ENCODE peak calls at places on chromosomes 3 and 15, in five cellular contexts. B is H9, O is AG04450, E is aorta, I is body of pancreas. H is an unnamed sample. For H3K9me3, the result is how much of the 10 kb centered on the place peaks cover.

GRCh38 chr3:197430961-197431910 is 124.5 kb downstream of the BDH1 start:
- DNase-seq in B (no peak), O (no peak), E (no peak), I (no peak), H (no peak)

GRCh38 chr3:150114873-150115570 is 144.3 kb upstream of the PFN2 start:
- DNase-seq in B (no peak), O (no peak), E (no peak), I (no peak), H (no peak)

GRCh38 chr3:9130318-9131110 is 118.9 kb downstream of the SRGAP3 start:
- DNase-seq in B (no peak), O (no peak), E (no peak), I (no peak), H (no peak)

GRCh38 chr3:141434255-141434654 is 52.6 kb upstream of the RASA2 start:
- DNase-seq in B (no peak), O (no peak), E (no peak), I (no peak), H (no peak)

GRCh38 chr3:157042226-157042625 is 117.7 kb downstream of the CCNL1 start:
- DNase-seq in B (no peak), O (no peak), E (no peak), I (no peak), H (no peak)

GRCh38 chr15:23438816-23439466 is 8.1 kb downstream of the GOLGA6L2 start:
- DNase-seq in B (no peak), O (no peak), E (no peak), I (no peak), H (no peak)

GRCh38 chr15:43370310-43370974 is 401 bp downstream of the ZSCAN29 start:
- DNase-seq in B (peak), O (no peak), E (no peak), I (no peak), H (no peak)

GRCh38 chr15:66805207-66805975 is 103.4 kb downstream of the SMAD6 start:
- DNase-seq in B (no peak), O (no peak), E (no peak), I (no peak), H (no peak)

GRCh38 chr3:116165190-116165589 is 280.1 kb downstream of the LSAMP start:
- DNase-seq in B (no peak), O (no peak), E (no peak), I (no peak), H (no peak)

GRCh38 chr3:161475905-161476304 is 20.7 kb upstream of the OTOL1 start:
- DNase-seq in B (no peak), O (no peak), E (no peak), I (no peak), H (no peak)

GRCh38 chr3:171376125-171376947 is 83.9 kb downstream of the TNIK start:
- DNase-seq in B (no peak), O (no peak), E (no peak), I (no peak), H (no peak)

GRCh38 chr3:40848411-40848810 is 323.7 kb downstream of the ZNF621 start:
- DNase-seq in B (no peak), O (no peak), E (no peak), I (no peak), H (no peak)

GRCh38 chr3:16060945-16061344 is 113.5 kb upstream of the GALNT15 start:
- DNase-seq in B (no peak), O (peak), E (peak), I (no peak), H (no peak)

GRCh38 chr3:44048196-44048924 is 193.3 kb upstream of the TOPAZ1 start:
- DNase-seq in B (no peak), O (no peak), E (no peak), I (no peak), H (no peak)

GRCh38 chr3:99413504-99413903 is 224.9 kb upstream of the COL8A1 start:
- DNase-seq in B (no peak), O (peak), E (no peak), I (no peak), H (no peak)

GRCh38 chr15:99993262-99993661 is 260.0 kb upstream of the LYSMD4 start:
- DNase-seq in B (no peak), O (no peak), E (no peak), I (no peak), H (peak)

GRCh38 chr3:161372321-161373260 is 1.3 kb upstream of the SPTSSB start:
- DNase-seq in B (peak), O (no peak), E (peak), I (peak), H (peak)

GRCh38 chr15:64507293-64507802 is 47.0 kb downstream of the ZNF609 start:
- DNase-seq in B (no peak), O (peak), E (peak), I (peak), H (peak)

GRCh38 chr3:38600551-38600950 is 48.9 kb downstream of the SCN5A start:
- DNase-seq in B (no peak), O (no peak), E (no peak), I (no peak), H (no peak)

GRCh38 chr3:160400631-160401150 is 1.2 kb downstream of the SMC4 start:
- DNase-seq in B (no peak), O (no peak), E (peak), I (peak), H (peak)

GRCh38 chr15:35986072-35986666 is 440.2 kb upstream of the DPH6 start:
- DNase-seq in B (no peak), O (no peak), E (peak), I (no peak), H (peak)

DNA sequence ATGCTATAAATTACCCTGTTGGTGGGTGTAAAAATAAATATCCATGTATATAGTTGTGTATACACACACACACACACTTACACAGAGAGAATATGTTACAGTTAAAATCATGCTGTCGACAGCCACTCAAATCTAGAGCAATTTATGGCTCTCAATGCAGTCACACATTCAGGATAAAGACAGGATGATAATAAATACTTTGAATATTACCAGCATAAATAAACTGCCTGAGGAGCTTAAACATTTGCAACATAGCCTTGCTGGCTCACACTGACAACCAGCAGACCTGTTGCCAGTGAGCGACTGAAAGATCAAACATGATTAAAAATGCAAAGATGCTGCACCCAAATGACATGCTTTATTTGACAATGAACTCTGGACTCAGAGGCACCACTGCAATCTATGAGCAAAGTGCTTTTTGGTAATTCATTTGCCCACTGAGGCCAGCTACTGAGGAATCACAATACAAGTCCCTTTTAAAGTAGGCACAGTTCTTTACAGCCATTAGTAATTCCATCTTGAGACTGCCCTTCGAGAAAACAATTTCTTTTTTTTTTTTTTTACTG is 458.9 kb downstream of the FHIT start:
- DNase-seq in B (no peak), O (no peak), E (no peak), I (no peak), H (no peak)
- H3K9me3 ChIP-seq in B (under half), O (under half), E (under half), I (under half), H (under half)

DNA sequence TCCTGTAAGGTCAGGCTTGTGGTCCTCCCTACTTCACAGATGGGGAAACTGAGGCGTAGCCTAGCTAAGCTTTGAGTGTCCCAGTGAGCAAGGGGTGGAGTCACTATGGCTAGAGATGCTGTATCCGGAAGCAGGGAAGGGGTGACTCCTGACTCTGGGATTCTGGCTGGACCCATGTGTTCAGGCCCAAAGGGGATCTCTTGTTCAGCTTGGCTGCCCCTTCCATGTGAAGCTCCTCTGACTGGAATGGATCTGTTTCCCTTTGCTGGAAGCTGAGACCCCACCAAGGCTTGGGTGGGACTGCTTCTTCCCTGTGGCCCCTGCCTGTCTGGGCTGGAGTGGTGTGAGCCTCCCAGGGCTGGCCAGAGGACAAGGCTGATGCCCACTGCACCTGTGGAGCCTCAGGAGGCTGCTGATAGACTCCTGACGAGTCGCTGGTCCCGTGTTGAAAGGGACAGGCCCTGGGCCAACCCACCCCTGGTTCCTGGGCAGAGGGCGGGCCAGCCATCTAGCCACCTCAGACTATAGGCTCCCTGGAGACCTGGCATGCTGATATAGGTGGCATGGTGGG is 1.0 kb downstream of the MAPKAPK3 start:
- DNase-seq in B (no peak), O (no peak), E (no peak), I (no peak), H (peak)
- H3K27ac ChIP-seq in B (no peak), O (no peak), E (no peak), I (peak), H (no peak)

DNA sequence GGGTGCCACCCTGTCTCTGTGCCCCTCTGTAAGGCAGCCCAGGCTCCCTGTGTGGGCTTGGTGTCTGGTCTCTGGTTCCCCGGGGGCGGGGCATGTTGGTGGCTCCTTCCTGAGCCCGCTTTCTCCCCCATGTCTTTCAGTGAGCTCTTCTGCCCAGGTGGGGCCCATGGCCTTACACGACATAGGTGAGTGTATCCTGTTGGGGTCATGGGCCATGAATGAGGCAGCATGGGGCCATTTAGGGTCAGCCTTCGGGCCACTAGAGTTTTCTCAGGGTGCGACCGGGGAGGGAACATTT is 195.1 kb downstream of the UBE3A start:
- DNase-seq in B (peak), O (no peak), E (peak), I (peak), H (peak)
- H3K9me3 ChIP-seq in B (under half), O (half or more), E (under half), I (under half), H (under half)

GRCh38 chr3:134527538-134528186 is 41.8 kb downstream of the CEP63 start:
- DNase-seq in B (no peak), O (no peak), E (no peak), I (no peak), H (no peak)
- H3K27ac ChIP-seq in B (no peak), O (no peak), E (no peak), I (no peak), H (no peak)

GRCh38 chr15:62264196-62264595 is 99.1 kb upstream of the C2CD4B start:
- DNase-seq in B (no peak), O (no peak), E (no peak), I (no peak), H (no peak)
- H3K9me3 ChIP-seq in B (under half), O (under half), E (under half), I (under half), H (under half)

GRCh38 chr3:12944413-12944812 is 103.0 kb upstream of the RPL32 start:
- DNase-seq in B (no peak), O (no peak), E (no peak), I (no peak), H (no peak)
- H3K27ac ChIP-seq in B (no peak), O (no peak), E (no peak), I (no peak), H (no peak)

GRCh38 chr15:25347707-25348106 is 91.1 kb downstream of the UBE3A start:
- DNase-seq in B (no peak), O (no peak), E (no peak), I (no peak), H (no peak)
- H3K9me3 ChIP-seq in B (under half), O (under half), E (under half), I (under half), H (under half)

H was measured in right lobe of liver.